ENCODE peak calls at places on chromosomes 12 and 14, in six cellular contexts. R, L, A, D, V and Z are unnamed samples.

GRCh38 chr12:3752741-3753486 is at the start of gene CRACR2A:
- DNase-seq in R (peak; percentile 41), L (peak; percentile 92), A (peak; percentile 78), D (peak; percentile 21), V (peak; percentile 79), Z (peak; percentile 98)

GRCh38 chr12:124248862-124249825 is 45.7 kb upstream of the RFLNA start:
- DNase-seq in R (no peak), L (no peak), A (no peak), D (no peak), V (no peak), Z (no peak)

GRCh38 chr12:117884161-117884560 is 84.6 kb downstream of the KSR2 start:
- DNase-seq in R (no peak), L (no peak), A (no peak), D (no peak), V (no peak), Z (no peak)

GRCh38 chr14:52575858-52576257 is 23.2 kb downstream of the GPR137C start:
- DNase-seq in R (no peak), L (no peak), A (no peak), D (no peak), V (no peak), Z (no peak)

GRCh38 chr12:18430425-18431048 is 169.2 kb downstream of the PIK3C2G start:
- DNase-seq in R (peak; percentile 19), L (peak; percentile 13), A (no peak), D (no peak), V (no peak), Z (no peak)

GRCh38 chr14:67541448-67542387 is 8.6 kb downstream of the PLEKHH1 start:
- DNase-seq in R (no peak), L (no peak), A (no peak), D (no peak), V (no peak), Z (peak; percentile 77)

GRCh38 chr12:127284870-127285431 is 982.0 kb upstream of the TMEM132C start:
- DNase-seq in R (peak; percentile 69), L (no peak), A (no peak), D (peak; percentile 22), V (no peak), Z (no peak)

GRCh38 chr14:99589651-99590530 is 14.1 kb downstream of the CCDC85C start:
- DNase-seq in R (no peak), L (no peak), A (no peak), D (no peak), V (no peak), Z (no peak)

GRCh38 chr14:64194404-64194803 is 99.8 kb downstream of the ESR2 start:
- DNase-seq in R (no peak), L (no peak), A (no peak), D (no peak), V (no peak), Z (no peak)

GRCh38 chr12:41979574-41979973 is 165.1 kb downstream of the GXYLT1 start:
- DNase-seq in R (no peak), L (no peak), A (no peak), D (no peak), V (no peak), Z (no peak)

GRCh38 chr12:131094831-131095805 is 141.4 kb downstream of the ADGRD1 start:
- DNase-seq in R (no peak), L (no peak), A (no peak), D (no peak), V (no peak), Z (peak; percentile 66)

GRCh38 chr14:105447651-105448640 is 26.7 kb upstream of the CRIP2 start:
- DNase-seq in R (no peak), L (no peak), A (no peak), D (no peak), V (no peak), Z (no peak)

GRCh38 chr14:101518611-101519048 is 42.7 kb upstream of the DIO3 start:
- DNase-seq in R (no peak), L (no peak), A (no peak), D (no peak), V (no peak), Z (peak; percentile 83)

GRCh38 chr14:76773188-76773885 is 12.1 kb downstream of the VASH1 start:
- DNase-seq in R (peak; percentile 76), L (no peak), A (no peak), D (peak; percentile 40), V (no peak), Z (peak; percentile 77)

GRCh38 chr12:96153131-96153724 is 40.9 kb upstream of the ELK3 start:
- DNase-seq in R (no peak), L (no peak), A (no peak), D (no peak), V (no peak), Z (no peak)

GRCh38 chr14:30906752-30907658 is 32.6 kb downstream of the COCH start:
- DNase-seq in R (peak; percentile 1), L (no peak), A (no peak), D (no peak), V (no peak), Z (no peak)

GRCh38 chr14:100532154-100532915 is 54.9 kb downstream of the BEGAIN start:
- DNase-seq in R (no peak), L (no peak), A (no peak), D (no peak), V (peak; percentile 2), Z (peak; percentile 21)

GRCh38 chr14:86196476-86196875 is 666.5 kb downstream of the FLRT2 start:
- DNase-seq in R (no peak), L (no peak), A (no peak), D (no peak), V (no peak), Z (no peak)

GRCh38 chr12:2376855-2377657 is 324.3 kb downstream of the CACNA1C start:
- DNase-seq in R (no peak), L (no peak), A (no peak), D (no peak), V (no peak), Z (no peak)

GRCh38 chr12:65656904-65657351 is 167.4 kb upstream of the HMGA2 start:
- DNase-seq in R (peak; percentile 59), L (no peak), A (no peak), D (no peak), V (no peak), Z (no peak)

GRCh38 chr12:115941362-115941761 is 336.1 kb downstream of the MED13L start:
- DNase-seq in R (no peak), L (no peak), A (no peak), D (no peak), V (no peak), Z (no peak)

GRCh38 chr12:130456375-130457199 is 118.9 kb downstream of the PIWIL1 start:
- DNase-seq in R (no peak), L (no peak), A (no peak), D (no peak), V (no peak), Z (no peak)

GRCh38 chr14:76919811-76920571 is 93.8 kb downstream of the LRRC74A start:
- DNase-seq in R (peak; percentile 43), L (no peak), A (no peak), D (peak; percentile 27), V (no peak), Z (no peak)

GRCh38 chr14:91416744-91417133 is 881 bp downstream of the CCDC88C start:
- DNase-seq in R (no peak), L (peak; percentile 22), A (no peak), D (no peak), V (no peak), Z (peak; percentile 90)

GRCh38 chr14:20707622-20708021 is 19.1 kb downstream of the ANG start:
- DNase-seq in R (no peak), L (no peak), A (no peak), D (no peak), V (no peak), Z (no peak)

GRCh38 chr14:105203057-105203494 is 22.0 kb upstream of the NUDT14 start:
- DNase-seq in R (no peak), L (peak; percentile 85), A (peak; percentile 21), D (peak; percentile 53), V (peak; percentile 62), Z (peak; percentile 91)

GRCh38 chr12:56723889-56724659 is 1.0 kb downstream of the NACA start:
- DNase-seq in R (no peak), L (no peak), A (no peak), D (peak; percentile 73), V (no peak), Z (no peak)